ENCODE peak calls at places on chromosomes 1 and 21, in seven cellular contexts. T, K, N, H, L, R and B are unnamed samples.

GRCh38 chr1:7482077-7482476 is 289.0 kb upstream of the VAMP3 start:
- DNase-seq in T (no peak), N (no peak), K (no peak), R (no peak), L (no peak), H (no peak), B (no peak)

GRCh38 chr1:99756598-99756997 is 9.8 kb downstream of the FRRS1 start:
- DNase-seq in T (no peak), K (no peak), R (no peak), H (no peak), L (peak; percentile 64), N (peak; percentile 88), B (no peak)

GRCh38 chr1:178102218-178102617 is 8.3 kb downstream of the RASAL2 start:
- DNase-seq in L (no peak), H (no peak), T (no peak), N (no peak), K (no peak), R (no peak), B (no peak)

GRCh38 chr21:31335957-31336738 is 7.9 kb downstream of the TIAM1 start:
- DNase-seq in H (no peak), L (peak; percentile 86), T (no peak), R (no peak), K (no peak), N (peak; percentile 88), B (no peak)

GRCh38 chr1:107195476-107195875 is 54.6 kb downstream of the NTNG1 start:
- DNase-seq in N (no peak), K (peak; percentile 84), L (peak; percentile 34), H (no peak), R (peak; percentile 88), T (no peak), B (no peak)

GRCh38 chr1:201501812-201502510 is 5.0 kb downstream of the CSRP1 start:
- DNase-seq in K (no peak), H (no peak), T (no peak), N (no peak), R (no peak), L (no peak), B (no peak)

GRCh38 chr1:77672374-77672773 is 10.1 kb downstream of the ZZZ3 start:
- DNase-seq in K (no peak), R (no peak), T (no peak), N (no peak), H (no peak), L (peak; percentile 57), B (no peak)

GRCh38 chr1:97562096-97562495 is 358.7 kb downstream of the DPYD start:
- DNase-seq in L (no peak), T (no peak), N (no peak), H (no peak), K (peak; percentile 8), R (no peak), B (no peak)

GRCh38 chr1:35745124-35745730 is 24.6 kb downstream of the CLSPN start:
- DNase-seq in K (no peak), H (no peak), R (no peak), T (no peak), N (no peak), L (no peak), B (no peak)

GRCh38 chr21:41867313-41867712 is 11.8 kb downstream of the PRDM15 start:
- DNase-seq in R (no peak), T (no peak), L (no peak), H (no peak), K (no peak), N (no peak), B (no peak)
- H3K79me2 ChIP-seq in R (peaks cover 42% of the 10 kb centered on the region), T (peaks cover 5% of the 10 kb centered on the region), L (peaks cover 4% of the 10 kb centered on the region), H (peaks cover 11% of the 10 kb centered on the region), K (peaks cover 3% of the 10 kb centered on the region), N (peaks cover 42% of the 10 kb centered on the region), B (peaks cover 24% of the 10 kb centered on the region)

DNA sequence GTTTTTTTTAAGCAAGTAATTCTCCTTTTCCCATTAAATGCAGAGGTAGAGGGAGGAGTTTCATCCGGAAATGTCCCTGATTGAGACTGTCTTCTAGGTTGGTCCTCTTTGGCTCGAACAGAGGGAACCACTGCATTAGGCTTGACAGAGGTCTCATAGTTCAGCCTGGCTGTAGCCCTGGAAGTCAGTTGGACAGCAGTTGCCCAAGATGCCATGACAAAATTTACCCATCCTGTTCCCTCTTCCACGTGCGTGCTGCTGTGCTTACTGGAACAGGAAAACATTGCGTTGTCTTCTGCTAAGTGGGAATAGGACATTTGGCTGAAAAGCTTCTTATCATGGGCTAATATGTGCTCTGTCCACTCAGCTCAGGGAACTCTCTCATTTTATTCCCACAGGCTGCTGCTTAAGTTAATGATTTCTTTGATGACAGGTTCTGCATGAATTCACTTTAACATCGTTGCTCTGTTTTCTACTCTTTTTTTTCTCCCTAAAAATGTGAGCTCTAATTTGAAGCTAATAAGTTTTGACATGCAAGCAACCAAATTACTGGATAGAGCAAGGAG is 18.0 kb downstream of the KCNK1 start:
- DNase-seq in R (no peak), L (no peak), H (no peak), T (no peak), N (no peak), K (no peak), B (no peak)
- H3K79me2 ChIP-seq in R (no peaks in the 10 kb centered on the region), L (no peaks in the 10 kb centered on the region), H (peaks cover 24% of the 10 kb centered on the region), T (no peaks in the 10 kb centered on the region), N (peaks cover 47% of the 10 kb centered on the region), K (no peaks in the 10 kb centered on the region), B (no peaks in the 10 kb centered on the region)

GRCh38 chr1:215567491-215568286 is 585 bp downstream of the KCTD3 start:
- DNase-seq in L (peak; percentile 68), N (peak; percentile 67), H (peak; percentile 65), R (peak; percentile 63), T (peak; percentile 67), K (peak; percentile 80), B (no peak)
- H3K79me2 ChIP-seq in L (peaks cover 54% of the 10 kb centered on the region), N (peaks cover 58% of the 10 kb centered on the region), H (peaks cover 63% of the 10 kb centered on the region), R (peaks cover 51% of the 10 kb centered on the region), T (peaks cover 50% of the 10 kb centered on the region), K (peaks cover 37% of the 10 kb centered on the region), B (no peaks in the 10 kb centered on the region)

DNA sequence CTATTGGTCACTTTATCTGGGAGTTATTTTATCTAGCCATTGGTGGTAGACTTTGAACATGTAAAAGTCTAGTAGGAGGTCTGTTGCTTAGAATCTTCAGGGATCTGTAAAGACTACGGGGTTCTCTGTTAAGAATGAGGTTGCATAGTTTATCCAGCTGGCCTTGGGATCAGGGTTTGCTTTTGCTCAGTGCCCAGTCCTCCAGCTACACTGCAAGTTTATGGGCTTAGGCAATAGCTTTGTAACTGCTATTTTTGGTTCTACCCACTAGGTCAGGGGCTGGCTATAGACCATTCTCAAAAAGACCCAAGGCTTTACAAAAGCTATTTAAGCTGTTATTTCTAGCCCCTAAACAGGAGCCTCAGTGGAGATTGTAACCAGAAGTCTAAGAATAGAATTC is 9.8 kb downstream of the SH3GLB1 start:
- DNase-seq in R (no peak), H (no peak), N (no peak), T (no peak), L (peak; percentile 31), K (peak; percentile 12), B (no peak)
- H3K79me2 ChIP-seq in R (peaks cover 68% of the 10 kb centered on the region), H (peaks cover 56% of the 10 kb centered on the region), N (peaks cover 95% of the 10 kb centered on the region), T (peaks cover 99% of the 10 kb centered on the region), L (peaks cover 86% of the 10 kb centered on the region), K (peaks cover 3% of the 10 kb centered on the region), B (peaks cover 97% of the 10 kb centered on the region)

GRCh38 chr1:244435562-244436205 is 16.0 kb downstream of the ADSS2 start:
- DNase-seq in K (no peak), T (peak; percentile 82), H (no peak), L (peak; percentile 46), R (no peak), N (peak; percentile 48), B (no peak)

GRCh38 chr1:244431166-244431565 is 20.5 kb downstream of the ADSS2 start:
- DNase-seq in L (no peak), N (no peak), K (no peak), R (no peak), H (no peak), T (no peak), B (no peak)

GRCh38 chr1:244427647-244428046 is 24.1 kb downstream of the ADSS2 start:
- DNase-seq in N (no peak), L (no peak), H (no peak), K (no peak), T (no peak), R (no peak), B (no peak)

GRCh38 chr1:244424649-244425334 is 26.9 kb downstream of the ADSS2 start:
- DNase-seq in R (no peak), H (no peak), K (no peak), T (no peak), L (no peak), N (no peak), B (no peak)

DNA sequence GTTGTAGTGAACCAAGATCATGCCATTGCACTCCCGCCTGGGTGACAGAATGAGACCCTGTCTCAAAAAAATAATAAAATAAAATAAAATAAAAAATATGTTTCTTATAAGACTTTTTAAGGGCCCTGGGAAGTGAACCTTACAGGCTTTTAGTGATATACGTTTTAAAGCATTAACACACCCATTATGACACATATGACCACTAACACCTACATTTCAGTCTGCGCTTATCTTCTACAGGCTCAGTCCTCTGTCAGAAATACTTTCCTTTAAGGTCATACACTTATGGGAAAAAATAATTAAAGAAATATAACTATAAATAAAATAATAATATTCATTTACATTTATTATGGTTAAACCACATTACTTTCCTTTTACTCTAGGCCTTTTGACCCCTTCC is 21.9 kb downstream of the ADSS2 start:
- DNase-seq in T (no peak), H (no peak), N (no peak), R (no peak), K (no peak), L (no peak), B (no peak)
- H3K79me2 ChIP-seq in T (peaks cover 56% of the 10 kb centered on the region), H (no peaks in the 10 kb centered on the region), N (peaks cover 22% of the 10 kb centered on the region), R (peaks cover 7% of the 10 kb centered on the region), K (no peaks in the 10 kb centered on the region), L (no peaks in the 10 kb centered on the region), B (peaks cover 17% of the 10 kb centered on the region)

DNA sequence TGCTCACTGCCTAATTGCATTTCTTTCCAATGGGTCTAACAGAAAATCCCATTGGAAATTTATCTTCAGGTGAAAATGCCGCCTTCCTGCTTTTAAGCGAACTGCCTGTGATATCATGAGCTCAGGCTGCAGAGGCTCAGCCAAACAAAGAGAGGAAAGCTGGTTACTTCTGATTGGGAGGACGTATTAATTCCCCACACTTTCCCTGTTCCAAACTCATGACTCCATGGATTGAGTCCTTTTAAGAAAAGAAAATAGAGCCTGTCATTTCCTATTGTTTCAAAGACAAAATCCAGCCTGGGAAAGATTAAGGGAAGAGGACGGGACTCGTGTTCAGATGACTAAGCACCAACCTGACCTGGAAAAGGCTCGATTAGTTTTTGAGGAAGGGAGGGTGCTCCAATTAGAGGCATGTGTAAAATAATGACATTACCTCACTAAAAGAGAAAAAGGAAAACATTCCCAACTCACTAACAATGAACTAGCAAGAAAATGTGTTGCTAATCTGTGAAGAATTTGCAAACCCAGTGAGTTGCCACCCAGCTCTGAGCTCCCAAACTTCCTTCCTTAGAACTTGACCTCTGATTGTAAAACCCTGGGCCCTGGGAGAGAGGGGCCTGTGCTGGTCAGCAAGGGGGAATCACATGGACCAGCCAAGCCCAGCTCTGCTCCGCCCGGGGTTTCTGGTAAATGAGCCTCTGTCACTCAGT is 61.2 kb downstream of the TCP10L start:
- DNase-seq in N (peak; percentile 38), H (no peak), T (peak; percentile 100), L (peak; percentile 81), R (no peak), K (peak; percentile 65), B (no peak)
- H3K79me2 ChIP-seq in N (no peaks in the 10 kb centered on the region), H (no peaks in the 10 kb centered on the region), T (no peaks in the 10 kb centered on the region), L (no peaks in the 10 kb centered on the region), R (no peaks in the 10 kb centered on the region), K (no peaks in the 10 kb centered on the region), B (no peaks in the 10 kb centered on the region)